ENCODE peak calls at places on chromosomes 6 and 20, in seven cellular contexts. Q is substantia nigra, C is stomach, W is mammary epithelial cell, P is DND-41, N is mesendoderm, E is hepatocyte. A is an unnamed sample.
A peak's percentile ranks its signal among the peaks of the same experiment; 100 is the strongest.

GRCh38 chr6:66772785-66773184 is 1065.8 kb upstream of the EYS start:
- DNase-seq in Q (no peak), C (no peak), W (no peak), P (no peak), N (peak; percentile 67), E (peak; percentile 21), A (no peak)

GRCh38 chr6:98463038-98463437 is 371.3 kb upstream of the POU3F2 start:
- DNase-seq in Q (no peak), C (no peak), W (no peak), P (no peak), N (no peak), E (no peak), A (no peak)

GRCh38 chr6:150547511-150548222 is 52.0 kb upstream of the PLEKHG1 start:
- DNase-seq in Q (peak; percentile 8), C (no peak), W (no peak), P (no peak), N (peak; percentile 52), E (no peak), A (no peak)

GRCh38 chr6:92779758-92780157 is 639.6 kb downstream of the EPHA7 start:
- DNase-seq in Q (peak; percentile 2), C (no peak), W (peak; percentile 11), P (no peak), N (no peak), E (peak; percentile 73), A (no peak)

GRCh38 chr6:4929319-4929718 is 74.5 kb downstream of the RPP40 start:
- DNase-seq in Q (no peak), C (no peak), W (no peak), P (no peak), N (no peak), E (no peak), A (no peak)

GRCh38 chr20:62117658-62118057 is 4.6 kb upstream of the LSM14B start:
- DNase-seq in Q (no peak), C (peak; percentile 49), W (no peak), P (peak; percentile 85), N (no peak), E (no peak), A (no peak)

GRCh38 chr6:105177521-105177920 is 2.3 kb downstream of the POPDC3 start:
- DNase-seq in Q (no peak), C (no peak), W (no peak), P (no peak), N (no peak), E (no peak), A (no peak)

GRCh38 chr20:25498280-25498606 is 87.1 kb downstream of the NINL start:
- DNase-seq in Q (no peak), C (no peak), W (no peak), P (no peak), N (no peak), E (no peak), A (no peak)

GRCh38 chr20:17794400-17794799 is 94.6 kb downstream of the BANF2 start:
- DNase-seq in Q (peak; percentile 51), C (peak; percentile 67), W (no peak), P (no peak), N (no peak), E (no peak), A (no peak)

GRCh38 chr6:123925360-123925759 is 121.7 kb downstream of the NKAIN2 start:
- DNase-seq in Q (no peak), C (no peak), W (peak; percentile 84), P (no peak), N (no peak), E (no peak), A (no peak)

GRCh38 chr20:51313275-51313898 is 229.1 kb downstream of the NFATC2 start:
- DNase-seq in Q (no peak), C (no peak), W (no peak), P (no peak), N (no peak), E (no peak), A (no peak)

GRCh38 chr6:145015739-145016558 is 719.4 kb downstream of the EPM2A start:
- DNase-seq in Q (no peak), C (no peak), W (peak; percentile 86), P (no peak), N (peak; percentile 75), E (peak; percentile 58), A (no peak)

GRCh38 chr20:19978511-19979210 is 38.5 kb upstream of the NAA20 start:
- DNase-seq in Q (peak; percentile 20), C (no peak), W (no peak), P (no peak), N (no peak), E (no peak), A (no peak)

GRCh38 chr20:2984956-2985661 is 58.3 kb upstream of the GNRH2 start:
- DNase-seq in Q (no peak), C (no peak), W (peak; percentile 71), P (no peak), N (no peak), E (peak; percentile 9), A (no peak)

GRCh38 chr20:61899971-61900370 is 165.7 kb downstream of the TAF4 start:
- DNase-seq in Q (peak; percentile 44), C (no peak), W (no peak), P (no peak), N (no peak), E (no peak), A (no peak)

GRCh38 chr20:63641146-63641791 is 12.0 kb downstream of the STMN3 start:
- DNase-seq in Q (no peak), C (no peak), W (peak; percentile 29), P (no peak), N (peak; percentile 56), E (no peak), A (no peak)

GRCh38 chr6:93685494-93685893 is 266.1 kb upstream of the EPHA7 start:
- DNase-seq in Q (no peak), C (no peak), W (no peak), P (no peak), N (no peak), E (no peak), A (no peak)

GRCh38 chr6:41692080-41692675 is 43.2 kb downstream of the TFEB start:
- DNase-seq in Q (no peak), C (no peak), W (no peak), P (no peak), N (peak; percentile 91), E (no peak), A (peak; percentile 36)

GRCh38 chr6:159842035-159842434 is 42.0 kb downstream of the PNLDC1 start:
- DNase-seq in Q (no peak), C (no peak), W (no peak), P (no peak), N (peak; percentile 51), E (no peak), A (no peak)

GRCh38 chr6:71406871-71407860 is 118.6 kb downstream of the OGFRL1 start:
- DNase-seq in Q (no peak), C (no peak), W (peak; percentile 64), P (no peak), N (peak; percentile 91), E (no peak), A (no peak)
- H3K27ac ChIP-seq in Q (no peak overlapping the region), C (no peak overlapping the region), W (peak overlapping the region; percentile 93), P (no peak overlapping the region), N (no peak overlapping the region), E (no peak overlapping the region), A (no peak overlapping the region)

DNA sequence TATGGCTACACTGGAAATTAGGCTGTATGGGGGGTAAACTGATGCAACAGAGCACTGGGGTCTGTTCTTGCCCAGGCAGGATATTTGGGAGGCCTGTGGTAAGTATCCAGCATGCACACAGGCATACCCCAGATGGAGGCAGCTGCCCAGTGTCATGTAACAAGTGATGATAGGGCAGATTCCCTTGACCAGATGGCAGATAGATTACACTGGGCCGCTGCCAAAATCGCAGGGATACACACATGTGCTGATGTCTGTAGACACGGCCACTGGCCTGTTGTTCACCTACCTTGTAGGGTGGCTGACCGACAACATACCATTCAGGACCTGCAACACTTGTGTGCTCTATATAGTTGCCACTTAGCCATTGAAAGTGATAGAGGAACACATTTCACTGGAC is 35.4 kb upstream of the HSF2 start:
- DNase-seq in Q (no peak), C (no peak), W (no peak), P (no peak), N (no peak), E (no peak), A (no peak)
- H3K27ac ChIP-seq in Q (no peak overlapping the region), C (no peak overlapping the region), W (no peak overlapping the region), P (no peak overlapping the region), N (no peak overlapping the region), E (no peak overlapping the region), A (no peak overlapping the region)

GRCh38 chr20:59578602-59579403 is 25.5 kb upstream of the PHACTR3 start:
- DNase-seq in Q (peak; percentile 27), C (no peak), W (no peak), P (no peak), N (no peak), E (no peak), A (peak; percentile 29)
- H3K27ac ChIP-seq in Q (no peak overlapping the region), C (no peak overlapping the region), W (no peak overlapping the region), P (no peak overlapping the region), N (no peak overlapping the region), E (no peak overlapping the region), A (no peak overlapping the region)

GRCh38 chr6:36128793-36129192 is 1.5 kb upstream of the MAPK13 start:
- DNase-seq in Q (no peak), C (no peak), W (no peak), P (no peak), N (no peak), E (no peak), A (peak; percentile 48)

GRCh38 chr6:36130672-36131516 is 581 bp downstream of the MAPK13 start:
- DNase-seq in Q (peak; percentile 17), C (peak; percentile 74), W (no peak), P (no peak), N (peak; percentile 55), E (peak; percentile 86), A (peak; percentile 74)

GRCh38 chr6:36131517-36132220 is 1.4 kb downstream of the MAPK13 start:
- DNase-seq in Q (peak; percentile 18), C (peak; percentile 71), W (no peak), P (no peak), N (peak; percentile 69), E (peak; percentile 84), A (no peak)

GRCh38 chr6:36128073-36128472 is 2.2 kb upstream of the MAPK13 start:
- DNase-seq in Q (no peak), C (no peak), W (no peak), P (no peak), N (no peak), E (no peak), A (no peak)

GRCh38 chr6:36129889-36130671 is at the start of gene MAPK13:
- DNase-seq in Q (peak; percentile 17), C (peak; percentile 66), W (no peak), P (no peak), N (peak; percentile 19), E (peak; percentile 83), A (no peak)
- H3K27ac ChIP-seq in Q (no peak within 1 kb of the TSS), C (peak within 1 kb of the TSS; percentile 79), W (no peak within 1 kb of the TSS), P (no peak within 1 kb of the TSS), N (no peak within 1 kb of the TSS), E (peak within 1 kb of the TSS; percentile 100), A (peak within 1 kb of the TSS; percentile 42)

DNA sequence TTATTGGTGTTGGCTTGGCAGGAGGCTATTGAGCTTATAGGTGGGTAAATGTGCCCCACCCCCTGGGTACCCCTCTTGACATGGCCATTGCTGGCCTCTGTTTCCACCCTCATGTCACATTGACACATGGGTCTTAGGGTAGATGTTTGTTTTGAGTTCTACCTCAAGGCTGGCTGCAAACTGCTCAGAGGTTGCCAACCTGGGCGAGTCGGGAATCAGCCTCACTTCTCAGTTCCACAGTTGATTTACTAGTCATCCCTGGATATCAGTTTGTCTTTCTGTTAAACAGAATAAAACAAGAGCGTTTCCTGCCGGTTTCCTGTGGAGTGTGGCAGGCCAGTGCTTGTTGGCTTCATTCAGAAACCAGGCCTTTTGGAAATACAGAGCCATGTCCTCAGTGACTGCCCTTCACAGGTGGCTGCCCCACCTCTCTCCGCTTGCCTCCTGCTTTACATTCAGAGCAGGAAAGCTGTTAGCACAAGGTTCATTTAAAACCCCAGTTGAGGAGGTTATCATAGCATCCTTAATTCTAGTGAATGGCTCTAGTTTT is 105.6 kb downstream of the TCP11 start:
- DNase-seq in Q (no peak), C (no peak), W (no peak), P (no peak), N (no peak), E (no peak), A (no peak)
- H3K27ac ChIP-seq in Q (no peak overlapping the region), C (peak overlapping the region; percentile 39), W (peak overlapping the region; percentile 26), P (no peak overlapping the region), N (no peak overlapping the region), E (no peak overlapping the region), A (peak overlapping the region; percentile 91)

A was measured in sigmoid colon.